ENCODE peak calls at places on chromosomes 2 and 18, in seven cellular contexts. One of them, this sample, is unnamed.
A peak's percentile ranks its signal among the peaks of the same experiment; 100 is the strongest.

GRCh38 chr2:230660294-230661060 is 52.2 kb upstream of the CAB39 start:
- DNase-seq in GM12878: peak; percentile 79
- DNase-seq in A549: no peak
- DNase-seq in HepG2: peak; percentile 47
- DNase-seq in HCT116: no peak
- DNase-seq in SK-N-SH: no peak
- DNase-seq in K562: no peak
- DNase-seq in this sample: no peak

GRCh38 chr2:233349005-233349998 is 5.0 kb upstream of the DGKD start:
- DNase-seq in K562: no peak
- DNase-seq in HCT116: no peak
- DNase-seq in SK-N-SH: no peak
- DNase-seq in A549: no peak
- DNase-seq in GM12878: no peak
- DNase-seq in HepG2: peak; percentile 62
- DNase-seq in this sample: no peak

GRCh38 chr2:215773728-215774127 is 239.6 kb downstream of the MREG start:
- DNase-seq in A549: no peak
- DNase-seq in K562: no peak
- DNase-seq in SK-N-SH: no peak
- DNase-seq in HCT116: no peak
- DNase-seq in GM12878: no peak
- DNase-seq in HepG2: peak; percentile 41
- DNase-seq in this sample: no peak

GRCh38 chr2:165313448-165313847 is 74.2 kb downstream of the SCN2A start:
- DNase-seq in HCT116: no peak
- DNase-seq in GM12878: no peak
- DNase-seq in K562: no peak
- DNase-seq in SK-N-SH: no peak
- DNase-seq in HepG2: no peak
- DNase-seq in A549: no peak
- DNase-seq in this sample: no peak

GRCh38 chr2:170770008-170770303 is 222 bp upstream of the ERICH2 start:
- DNase-seq in SK-N-SH: no peak
- DNase-seq in K562: no peak
- DNase-seq in HCT116: no peak
- DNase-seq in GM12878: no peak
- DNase-seq in HepG2: no peak
- DNase-seq in A549: no peak
- DNase-seq in this sample: no peak

GRCh38 chr2:60136913-60137312 is 416.5 kb downstream of the BCL11A start:
- DNase-seq in K562: no peak
- DNase-seq in HCT116: no peak
- DNase-seq in A549: no peak
- DNase-seq in SK-N-SH: no peak
- DNase-seq in GM12878: no peak
- DNase-seq in HepG2: no peak
- DNase-seq in this sample: no peak

GRCh38 chr2:191758420-191759199 is 80.7 kb downstream of the NABP1 start:
- DNase-seq in SK-N-SH: peak; percentile 65
- DNase-seq in GM12878: peak; percentile 55
- DNase-seq in HepG2: peak; percentile 71
- DNase-seq in K562: peak; percentile 78
- DNase-seq in A549: peak; percentile 87
- DNase-seq in HCT116: peak; percentile 76
- DNase-seq in this sample: peak; percentile 39

GRCh38 chr2:12847694-12848093 is 131.0 kb downstream of the TRIB2 start:
- DNase-seq in HCT116: no peak
- DNase-seq in A549: no peak
- DNase-seq in SK-N-SH: no peak
- DNase-seq in GM12878: no peak
- DNase-seq in K562: no peak
- DNase-seq in HepG2: no peak
- DNase-seq in this sample: no peak

GRCh38 chr2:120485096-120485495 is 139.2 kb downstream of the INHBB start:
- DNase-seq in K562: no peak
- DNase-seq in SK-N-SH: no peak
- DNase-seq in HCT116: no peak
- DNase-seq in HepG2: no peak
- DNase-seq in GM12878: no peak
- DNase-seq in A549: no peak
- DNase-seq in this sample: no peak

GRCh38 chr2:61759718-61760117 is 94.1 kb downstream of the FAM161A start:
- DNase-seq in HCT116: no peak
- DNase-seq in A549: peak; percentile 39
- DNase-seq in K562: no peak
- DNase-seq in SK-N-SH: no peak
- DNase-seq in HepG2: no peak
- DNase-seq in GM12878: no peak
- DNase-seq in this sample: peak; percentile 74

GRCh38 chr2:187081409-187081808 is 232.4 kb upstream of the ZSWIM2 start:
- DNase-seq in GM12878: no peak
- DNase-seq in K562: no peak
- DNase-seq in SK-N-SH: no peak
- DNase-seq in HepG2: no peak
- DNase-seq in HCT116: no peak
- DNase-seq in A549: no peak
- DNase-seq in this sample: no peak

GRCh38 chr2:168731002-168731401 is 71.4 kb upstream of the NOSTRIN start:
- DNase-seq in HepG2: no peak
- DNase-seq in SK-N-SH: no peak
- DNase-seq in GM12878: no peak
- DNase-seq in A549: no peak
- DNase-seq in K562: no peak
- DNase-seq in HCT116: no peak
- DNase-seq in this sample: no peak

GRCh38 chr18:64202836-64203235 is 53.9 kb upstream of the LINC00305 start:
- DNase-seq in HepG2: no peak
- DNase-seq in K562: no peak
- DNase-seq in A549: no peak
- DNase-seq in SK-N-SH: no peak
- DNase-seq in GM12878: no peak
- DNase-seq in HCT116: no peak
- DNase-seq in this sample: no peak

GRCh38 chr2:214543386-214543955 is 132.6 kb downstream of the VWC2L start:
- DNase-seq in HCT116: no peak
- DNase-seq in A549: no peak
- DNase-seq in GM12878: no peak
- DNase-seq in SK-N-SH: no peak
- DNase-seq in K562: no peak
- DNase-seq in HepG2: no peak
- DNase-seq in this sample: no peak

GRCh38 chr18:2889761-2890192 is 43.0 kb downstream of the EMILIN2 start:
- DNase-seq in HCT116: no peak
- DNase-seq in SK-N-SH: no peak
- DNase-seq in K562: no peak
- DNase-seq in GM12878: no peak
- DNase-seq in HepG2: peak; percentile 33
- DNase-seq in A549: no peak
- DNase-seq in this sample: no peak

GRCh38 chr2:8045081-8045614 is 636.7 kb upstream of the ID2 start:
- DNase-seq in SK-N-SH: no peak
- DNase-seq in K562: no peak
- DNase-seq in A549: no peak
- DNase-seq in HCT116: no peak
- DNase-seq in GM12878: no peak
- DNase-seq in HepG2: no peak
- DNase-seq in this sample: no peak

GRCh38 chr2:219701847-219702634 is 74.6 kb downstream of the SLC4A3 start:
- DNase-seq in A549: no peak
- DNase-seq in GM12878: no peak
- DNase-seq in SK-N-SH: no peak
- DNase-seq in K562: no peak
- DNase-seq in HCT116: no peak
- DNase-seq in HepG2: no peak
- DNase-seq in this sample: no peak

GRCh38 chr2:68244456-68244855 is 7.9 kb downstream of the PPP3R1 start:
- DNase-seq in HepG2: no peak
- DNase-seq in GM12878: no peak
- DNase-seq in SK-N-SH: no peak
- DNase-seq in A549: no peak
- DNase-seq in K562: no peak
- DNase-seq in HCT116: no peak
- DNase-seq in this sample: no peak

GRCh38 chr2:46540496-46541342 is 61.4 kb downstream of the TMEM247 start:
- DNase-seq in HepG2: peak; percentile 42
- DNase-seq in A549: peak; percentile 33
- DNase-seq in GM12878: no peak
- DNase-seq in SK-N-SH: no peak
- DNase-seq in K562: no peak
- DNase-seq in HCT116: no peak
- DNase-seq in this sample: peak; percentile 36

GRCh38 chr2:232761301-232761907 is 15.0 kb downstream of the KCNJ13 start:
- DNase-seq in HepG2: peak; percentile 46
- DNase-seq in HCT116: peak; percentile 28
- DNase-seq in SK-N-SH: peak; percentile 26
- DNase-seq in K562: no peak
- DNase-seq in GM12878: no peak
- DNase-seq in A549: peak; percentile 29
- DNase-seq in this sample: peak; percentile 4

GRCh38 chr2:235170536-235171510 is 219.0 kb downstream of the SH3BP4 start:
- DNase-seq in A549: peak; percentile 80
- DNase-seq in K562: no peak
- DNase-seq in SK-N-SH: peak; percentile 65
- DNase-seq in GM12878: no peak
- DNase-seq in HCT116: peak; percentile 56
- DNase-seq in HepG2: no peak
- DNase-seq in this sample: no peak

GRCh38 chr2:62354771-62355550 is 151.0 kb downstream of the TMEM17 start:
- DNase-seq in HepG2: no peak
- DNase-seq in SK-N-SH: no peak
- DNase-seq in A549: no peak
- DNase-seq in K562: no peak
- DNase-seq in GM12878: no peak
- DNase-seq in HCT116: no peak
- DNase-seq in this sample: no peak

GRCh38 chr18:74456409-74457042 is 582 bp downstream of the DIPK1C start:
- DNase-seq in K562: no peak
- DNase-seq in SK-N-SH: no peak
- DNase-seq in HepG2: no peak
- DNase-seq in A549: no peak
- DNase-seq in GM12878: no peak
- DNase-seq in HCT116: no peak
- DNase-seq in this sample: no peak
- TF ChIP-seq REST in K562: no peak
- TF ChIP-seq REST in SK-N-SH: no peak
- TF ChIP-seq REST in HepG2: no peak
- TF ChIP-seq REST in A549: no peak
- TF ChIP-seq REST in GM12878: no peak
- TF ChIP-seq REST in HCT116: no peak
- TF ChIP-seq REST in this sample: no peak

GRCh38 chr2:160085662-160086061 is 23.2 kb upstream of the PLA2R1 start:
- DNase-seq in SK-N-SH: no peak
- DNase-seq in HCT116: no peak
- DNase-seq in K562: no peak
- DNase-seq in A549: no peak
- DNase-seq in HepG2: no peak
- DNase-seq in GM12878: no peak
- DNase-seq in this sample: no peak
- H3K9me3 ChIP-seq in SK-N-SH: peaks cover 5% of the 10 kb centered on the region
- H3K9me3 ChIP-seq in HCT116: peaks cover 10% of the 10 kb centered on the region
- H3K9me3 ChIP-seq in K562: peaks cover 5% of the 10 kb centered on the region
- H3K9me3 ChIP-seq in A549: no peaks in the 10 kb centered on the region
- H3K9me3 ChIP-seq in HepG2: peaks cover 46% of the 10 kb centered on the region
- H3K9me3 ChIP-seq in GM12878: peaks cover 19% of the 10 kb centered on the region
- H3K9me3 ChIP-seq in this sample: peaks cover 13% of the 10 kb centered on the region

GRCh38 chr2:199407421-199407820 is 50.3 kb downstream of the SATB2 start:
- DNase-seq in A549: no peak
- DNase-seq in HepG2: no peak
- DNase-seq in GM12878: no peak
- DNase-seq in SK-N-SH: no peak
- DNase-seq in K562: no peak
- DNase-seq in HCT116: no peak
- DNase-seq in this sample: no peak

GRCh38 chr2:199414465-199414864 is 43.3 kb downstream of the SATB2 start:
- DNase-seq in SK-N-SH: no peak
- DNase-seq in A549: no peak
- DNase-seq in GM12878: no peak
- DNase-seq in K562: no peak
- DNase-seq in HepG2: no peak
- DNase-seq in HCT116: no peak
- DNase-seq in this sample: no peak

GRCh38 chr2:199405241-199405640 is 52.5 kb downstream of the SATB2 start:
- DNase-seq in A549: no peak
- DNase-seq in K562: peak; percentile 8
- DNase-seq in HepG2: peak; percentile 29
- DNase-seq in HCT116: peak; percentile 27
- DNase-seq in SK-N-SH: no peak
- DNase-seq in GM12878: no peak
- DNase-seq in this sample: no peak

GRCh38 chr2:199410130-199410529 is 47.6 kb downstream of the SATB2 start:
- DNase-seq in HCT116: no peak
- DNase-seq in K562: no peak
- DNase-seq in A549: no peak
- DNase-seq in GM12878: no peak
- DNase-seq in SK-N-SH: no peak
- DNase-seq in HepG2: no peak
- DNase-seq in this sample: no peak

DNA sequence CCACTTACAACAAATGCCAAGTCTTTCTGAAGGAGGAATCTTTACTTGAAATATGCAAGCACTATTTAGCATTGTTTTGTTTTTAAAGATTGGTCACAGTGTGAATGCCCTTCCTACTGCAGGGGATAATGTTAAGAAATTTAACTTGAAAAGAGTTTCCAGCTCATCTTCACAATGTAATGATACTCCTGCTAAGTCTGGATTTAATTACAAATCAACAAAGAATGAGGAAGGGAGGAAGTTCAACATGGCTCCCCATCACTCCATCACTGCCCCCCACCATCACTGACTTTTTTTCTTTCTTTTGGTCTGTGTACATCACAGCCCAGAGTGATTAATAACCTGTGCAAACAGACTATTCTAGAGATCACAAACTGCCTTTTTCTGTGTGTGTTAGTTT is 48.0 kb downstream of the SATB2 start:
- DNase-seq in HepG2: no peak
- DNase-seq in K562: no peak
- DNase-seq in GM12878: no peak
- DNase-seq in SK-N-SH: no peak
- DNase-seq in HCT116: no peak
- DNase-seq in A549: no peak
- DNase-seq in this sample: no peak
- H3K27ac ChIP-seq in HepG2: no peak overlapping the region
- H3K27ac ChIP-seq in K562: no peak overlapping the region
- H3K27ac ChIP-seq in GM12878: no peak overlapping the region
- H3K27ac ChIP-seq in SK-N-SH: no peak overlapping the region
- H3K27ac ChIP-seq in HCT116: no peak overlapping the region
- H3K27ac ChIP-seq in A549: no peak overlapping the region
- H3K27ac ChIP-seq in this sample: no peak overlapping the region

DNA sequence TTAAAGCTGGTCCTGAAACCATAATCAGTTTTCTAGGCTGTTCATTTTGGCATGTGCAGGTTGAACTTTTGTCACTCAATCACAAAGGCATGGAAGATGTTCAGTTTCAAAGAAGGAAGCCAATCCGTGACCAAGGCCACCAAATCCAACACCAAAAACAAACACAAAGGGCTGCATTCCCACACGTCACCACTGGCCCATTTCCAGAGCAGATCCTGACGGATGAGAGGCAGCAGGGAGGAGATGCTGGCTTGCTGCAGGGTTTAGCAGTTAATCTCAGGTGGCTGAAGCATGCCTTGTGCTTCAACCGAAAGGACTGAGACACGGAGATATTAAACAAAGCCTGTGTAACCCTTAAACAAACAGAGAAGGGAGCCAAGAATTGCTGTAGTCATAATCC is 191.9 kb upstream of the CTAGE1 start:
- DNase-seq in SK-N-SH: no peak
- DNase-seq in HepG2: peak; percentile 16
- DNase-seq in GM12878: no peak
- DNase-seq in K562: no peak
- DNase-seq in A549: peak; percentile 27
- DNase-seq in HCT116: no peak
- DNase-seq in this sample: no peak
- TF ChIP-seq REST in SK-N-SH: no peak
- TF ChIP-seq REST in HepG2: no peak
- TF ChIP-seq REST in GM12878: no peak
- TF ChIP-seq REST in K562: no peak
- TF ChIP-seq REST in A549: no peak
- TF ChIP-seq REST in HCT116: no peak
- TF ChIP-seq REST in this sample: no peak

This sample was measured in Panc1.